ENCODE peak calls at places on chromosomes 16 and 17, in four cellular contexts. J is stomach, O is tibial nerve, P is cardiac muscle cell. C is an unnamed sample. For H3K9me3, the result is how much of the 10 kb centered on the place peaks cover.

GRCh38 chr16:70803354-70803753 is 2.4 kb upstream of the VAC14 start:
- DNase-seq in J (no peak), O (no peak), P (peak), C (no peak)

GRCh38 chr16:4239020-4239419 is 2.9 kb downstream of the SRL start:
- DNase-seq in J (no peak), O (no peak), P (no peak), C (no peak)

GRCh38 chr16:29694384-29695195 is 15.6 kb downstream of the QPRT start:
- DNase-seq in J (no peak), O (no peak), P (no peak), C (no peak)

GRCh38 chr16:22304411-22304810 is 7.2 kb downstream of the POLR3E start:
- DNase-seq in J (no peak), O (no peak), P (no peak), C (no peak)

GRCh38 chr17:64497565-64498035 is 746 bp upstream of the POLG2 start:
- DNase-seq in J (no peak), O (no peak), P (no peak), C (no peak)

GRCh38 chr17:63601439-63602371 is 1.0 kb downstream of the TACO1 start:
- DNase-seq in J (no peak), O (no peak), P (peak), C (no peak)

GRCh38 chr17:17723354-17724261 is 42.4 kb downstream of the RAI1 start:
- DNase-seq in J (no peak), O (no peak), P (peak), C (peak)

GRCh38 chr16:86272744-86273143 is 237.6 kb upstream of the FOXF1 start:
- DNase-seq in J (no peak), O (no peak), P (no peak), C (no peak)

GRCh38 chr16:4392382-4393242 is 21.0 kb downstream of the VASN start:
- DNase-seq in J (peak), O (no peak), P (peak), C (peak)

GRCh38 chr16:51592013-51592501 is 441.0 kb upstream of the SALL1 start:
- DNase-seq in J (no peak), O (no peak), P (no peak), C (no peak)

GRCh38 chr16:4615389-4616046 is 830 bp upstream of the UBALD1 start:
- DNase-seq in J (no peak), O (peak), P (no peak), C (no peak)

GRCh38 chr17:28477928-28478327 is 4.5 kb downstream of the SLC13A2 start:
- DNase-seq in J (no peak), O (no peak), P (no peak), C (no peak)

GRCh38 chr17:79954281-79955166 is 81.1 kb downstream of the TBC1D16 start:
- DNase-seq in J (no peak), O (no peak), P (no peak), C (no peak)

GRCh38 chr17:62064029-62064790 is 868 bp downstream of the MED13 start:
- DNase-seq in J (no peak), O (no peak), P (peak), C (no peak)

GRCh38 chr16:88767546-88767945 is 17.5 kb downstream of the PIEZO1 start:
- DNase-seq in J (no peak), O (no peak), P (no peak), C (no peak)

GRCh38 chr16:73126453-73126853 is 78.5 kb upstream of the ZFHX3 start:
- DNase-seq in J (no peak), O (peak), P (peak), C (no peak)

GRCh38 chr16:3235856-3236669 is 1.1 kb upstream of the ZNF200 start:
- DNase-seq in J (peak), O (no peak), P (peak), C (no peak)

GRCh38 chr16:70692481-70693203 is 6.8 kb upstream of the MTSS2 start:
- DNase-seq in J (no peak), O (no peak), P (no peak), C (no peak)

GRCh38 chr16:1379054-1379862 is 27.5 kb downstream of the GNPTG start:
- DNase-seq in J (peak), O (peak), P (peak), C (peak)

GRCh38 chr17:77681820-77682219 is 276.7 kb upstream of the TNRC6C start:
- DNase-seq in J (peak), O (peak), P (peak), C (no peak)

GRCh38 chr17:82734987-82735866 is at the start of gene FN3K:
- DNase-seq in J (peak), O (peak), P (peak), C (peak)

GRCh38 chr17:82737981-82738877 is 2.8 kb downstream of the FN3K start:
- DNase-seq in J (peak), O (no peak), P (peak), C (no peak)

GRCh38 chr17:82740906-82741759 is 5.7 kb downstream of the FN3K start:
- DNase-seq in J (no peak), O (no peak), P (no peak), C (no peak)

GRCh38 chr17:82732118-82732743 is 3.2 kb upstream of the FN3K start:
- DNase-seq in J (no peak), O (no peak), P (no peak), C (no peak)

GRCh38 chr17:82736511-82737185 is 1.2 kb downstream of the FN3K start:
- DNase-seq in J (no peak), O (no peak), P (no peak), C (no peak)
- H3K4me3 ChIP-seq in J (peak), O (peak), P (no peak), C (no peak)

GRCh38 chr16:64321881-64322280 is 800.0 kb downstream of the CDH11 start:
- DNase-seq in J (no peak), O (no peak), P (no peak), C (no peak)
- H3K9me3 ChIP-seq in J (under half), O (under half), P (under half), C (under half)

DNA sequence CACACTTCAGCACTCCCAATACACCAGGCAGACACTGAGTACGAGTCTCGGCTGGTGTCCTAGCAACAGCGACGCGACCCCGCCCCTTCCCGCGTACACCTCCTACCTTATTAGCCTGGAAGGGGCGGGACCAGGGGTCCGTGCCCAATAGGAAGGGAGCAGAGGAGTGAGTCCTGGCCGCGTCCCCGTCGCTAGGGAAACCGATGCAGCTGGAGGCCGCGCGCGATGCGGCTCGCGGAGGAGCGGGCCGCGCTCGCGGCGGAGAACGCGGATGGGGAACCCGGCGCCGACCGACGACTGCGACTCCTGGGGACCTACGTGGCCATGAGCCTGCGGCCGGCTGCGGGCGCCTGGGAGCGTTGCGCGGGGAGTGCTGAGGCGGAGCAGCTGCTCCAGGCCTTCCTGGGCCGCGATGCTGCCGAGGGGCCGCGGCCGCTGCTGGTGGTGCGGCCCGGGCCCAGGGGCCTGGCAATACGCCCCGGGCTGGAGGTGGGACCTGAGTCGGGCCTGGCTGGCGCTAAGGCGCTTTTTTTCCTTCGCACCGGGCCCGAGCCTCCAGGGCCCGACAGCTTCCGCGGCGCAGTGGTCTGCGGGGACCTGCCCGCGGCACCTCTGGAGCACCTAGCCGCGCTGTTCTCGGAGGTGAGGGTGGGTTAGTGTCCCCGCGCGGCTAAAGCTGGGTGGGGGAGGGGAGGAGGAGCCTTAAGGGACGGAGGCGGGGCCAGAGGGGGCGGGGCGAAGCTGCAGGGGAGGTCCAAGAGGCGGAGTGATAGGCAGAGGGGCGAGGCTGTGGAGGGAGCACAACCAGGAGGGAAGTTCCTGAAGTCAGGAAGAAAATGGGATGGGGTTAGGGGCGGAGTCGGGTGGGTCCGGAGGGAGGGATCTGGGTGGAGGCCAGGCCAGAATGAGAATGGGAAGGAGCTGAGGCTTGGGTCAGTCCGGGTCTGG is at the start of gene DNAH9:
- DNase-seq in J (peak), O (peak), P (peak), C (no peak)
- H3K4me3 ChIP-seq in J (peak), O (peak), P (peak), C (no peak)

GRCh38 chr17:32648450-32648849 is 161.7 kb downstream of the CDK5R1 start:
- DNase-seq in J (no peak), O (no peak), P (no peak), C (no peak)
- H3K9me3 ChIP-seq in J (under half), O (under half), P (under half), C (under half)

DNA sequence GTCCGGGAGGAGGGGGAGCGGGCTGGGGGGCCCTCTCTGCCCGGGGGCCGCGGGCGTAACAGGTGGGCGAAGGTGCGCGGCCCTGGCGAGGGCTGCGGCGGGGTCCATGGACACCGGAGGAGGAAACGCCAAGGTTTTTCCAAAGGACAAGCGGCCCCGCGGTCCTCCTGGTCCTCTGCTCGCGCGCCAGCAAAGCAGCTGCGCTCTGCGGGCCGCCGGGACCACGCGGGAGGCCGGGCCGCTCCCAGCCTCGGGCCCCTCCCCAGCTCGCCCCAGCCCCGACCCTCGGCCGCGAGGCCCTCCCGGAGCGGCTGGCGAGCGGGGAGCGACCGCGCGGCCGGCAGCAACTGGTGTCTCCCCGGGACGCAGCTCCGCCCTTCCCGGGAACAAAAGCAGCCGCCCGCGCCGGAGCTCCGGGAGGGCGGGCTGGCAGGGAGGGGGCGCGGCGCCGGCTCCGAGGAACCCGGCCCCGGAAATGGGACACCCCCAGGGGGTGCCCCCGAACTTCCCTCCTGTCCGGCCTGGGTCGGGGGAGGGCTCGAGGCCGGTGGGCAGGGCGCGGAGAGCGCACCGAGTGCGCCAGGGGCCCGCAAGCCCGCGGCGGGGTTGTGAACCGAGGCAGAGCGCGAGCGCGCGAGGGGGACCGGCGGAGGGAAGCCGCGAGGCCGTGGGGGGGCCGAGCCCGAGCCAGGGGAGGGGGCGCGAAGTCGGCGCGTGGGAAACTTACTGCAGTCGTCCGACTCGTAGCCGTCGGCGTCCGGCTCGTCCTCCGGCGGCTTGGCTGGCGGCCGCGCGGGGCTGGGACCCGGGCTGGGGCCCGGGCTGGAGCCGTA is 854 bp downstream of the DOC2B start:
- DNase-seq in J (no peak), O (no peak), P (no peak), C (no peak)
- H3K4me3 ChIP-seq in J (peak), O (peak), P (peak), C (no peak)

GRCh38 chr17:9883451-9883850 is 21.6 kb downstream of the RCVRN start:
- DNase-seq in J (no peak), O (no peak), P (no peak), C (no peak)
- H3K9me3 ChIP-seq in J (under half), O (under half), P (under half), C (under half)